ENCODE peak calls at places on chromosomes 11 and 22, in seven cellular contexts. N, J, B, T, S, E and U are unnamed samples.

GRCh38 chr11:65590240-65590738 is 5.3 kb downstream of the KCNK7 start:
- DNase-seq in N (no peak), J (no peak), B (no peak), T (no peak), S (peak; percentile 47), E (no peak), U (peak; percentile 52)

GRCh38 chr11:134728186-134728585 is 316.1 kb upstream of the B3GAT1 start:
- DNase-seq in N (no peak), J (no peak), B (no peak), T (no peak), S (no peak), E (no peak), U (no peak)

GRCh38 chr11:134727636-134728035 is 315.6 kb upstream of the B3GAT1 start:
- DNase-seq in N (no peak), J (no peak), B (no peak), T (no peak), S (no peak), E (peak; percentile 58), U (no peak)

GRCh38 chr11:11786234-11786633 is 55.5 kb upstream of the USP47 start:
- DNase-seq in N (no peak), J (no peak), B (peak; percentile 47), T (no peak), S (no peak), E (no peak), U (no peak)

GRCh38 chr11:2793781-2794418 is 91.7 kb downstream of the CDKN1C start:
- DNase-seq in N (no peak), J (peak; percentile 61), B (no peak), T (no peak), S (peak; percentile 3), E (peak; percentile 55), U (no peak)

GRCh38 chr11:130122141-130122575 is 37.4 kb upstream of the ST14 start:
- DNase-seq in N (no peak), J (no peak), B (no peak), T (no peak), S (no peak), E (no peak), U (peak; percentile 89)

GRCh38 chr11:117572129-117572528 is 224.9 kb downstream of the DSCAML1 start:
- DNase-seq in N (no peak), J (peak; percentile 17), B (peak; percentile 9), T (no peak), S (no peak), E (no peak), U (no peak)

GRCh38 chr11:123560001-123560400 is 94.4 kb downstream of the SCN3B start:
- DNase-seq in N (no peak), J (no peak), B (no peak), T (no peak), S (peak; percentile 30), E (no peak), U (peak; percentile 72)

GRCh38 chr22:29478326-29479276 is 1.4 kb upstream of the NEFH start:
- DNase-seq in N (no peak), J (no peak), B (peak; percentile 42), T (peak; percentile 41), S (no peak), E (no peak), U (peak; percentile 7)

GRCh38 chr11:13384837-13385417 is 78.1 kb downstream of the BTBD10 start:
- DNase-seq in N (no peak), J (no peak), B (peak; percentile 45), T (peak; percentile 42), S (peak; percentile 43), E (no peak), U (peak; percentile 59)